ENCODE peak calls at places on chromosome 17, in four cellular contexts. Z is stimulated activated CD4-positive, alpha-beta T cell treated with anti-CD3 and anti-CD28 coated beads, Interleukin-2, amount 100 ng/mL, for 24 hours; M is CD4-positive, alpha-beta memory T cell; U is activated naive CD8-positive, alpha-beta T cell treated with anti-CD3 and anti-CD28 coated beads, Interleukin-2, amount 50 U/mL, for 16 hours. I is an unnamed sample.

GRCh38 chr17:38619937-38620550 is 14.3 kb upstream of the SRCIN1 start:
- DNase-seq in Z (no peak), M (no peak), U (no peak), I (no peak)

GRCh38 chr17:37446027-37446426 is 39.3 kb downstream of the TADA2A start:
- DNase-seq in Z (no peak), M (no peak), U (no peak), I (no peak)

GRCh38 chr17:21299981-21300600 is 15.6 kb downstream of the MAP2K3 start:
- DNase-seq in Z (no peak), M (no peak), U (no peak), I (no peak)

GRCh38 chr17:17998934-17999333 is 26.3 kb downstream of the DRC3 start:
- DNase-seq in Z (no peak), M (no peak), U (no peak), I (no peak)

GRCh38 chr17:66455022-66455547 is 152.7 kb downstream of the PRKCA start:
- DNase-seq in Z (no peak), M (no peak), U (no peak), I (no peak)

GRCh38 chr17:74491645-74492044 is 25.2 kb downstream of the CD300A start:
- DNase-seq in Z (no peak), M (no peak), U (no peak), I (no peak)

GRCh38 chr17:38789185-38789584 is 10.2 kb downstream of the PIP4K2B start:
- DNase-seq in Z (no peak), M (no peak), U (no peak), I (no peak)

GRCh38 chr17:42760652-42761581 is at the start of gene RAMP2:
- DNase-seq in Z (no peak), M (no peak), U (no peak), I (peak)

GRCh38 chr17:75850928-75851692 is 4.0 kb downstream of the WBP2 start:
- DNase-seq in Z (no peak), M (no peak), U (no peak), I (no peak)

GRCh38 chr17:68843522-68843921 is 111.7 kb downstream of the ABCA8 start:
- DNase-seq in Z (no peak), M (no peak), U (no peak), I (no peak)

GRCh38 chr17:26765860-26766709 is 527.8 kb upstream of the WSB1 start:
- DNase-seq in Z (no peak), M (no peak), U (no peak), I (no peak)

GRCh38 chr17:62057696-62058095 is 7.4 kb downstream of the MED13 start:
- DNase-seq in Z (no peak), M (no peak), U (no peak), I (no peak)

GRCh38 chr17:161481-161880 is 20.0 kb downstream of the DOC2B start:
- DNase-seq in Z (no peak), M (no peak), U (no peak), I (no peak)

GRCh38 chr17:64728041-64728695 is 66.1 kb upstream of the SMURF2 start:
- DNase-seq in Z (no peak), M (no peak), U (no peak), I (no peak)

GRCh38 chr17:40806131-40806530 is 6.4 kb upstream of the KRT28 start:
- DNase-seq in Z (no peak), M (no peak), U (no peak), I (no peak)

GRCh38 chr17:77644981-77645380 is 313.5 kb upstream of the TNRC6C start:
- DNase-seq in Z (peak), M (peak), U (no peak), I (no peak)

GRCh38 chr17:8322078-8322477 is 12.0 kb downstream of the ARHGEF15 start:
- DNase-seq in Z (no peak), M (no peak), U (no peak), I (no peak)

GRCh38 chr17:72152392-72152727 is 31.5 kb downstream of the SOX9 start:
- DNase-seq in Z (no peak), M (no peak), U (no peak), I (no peak)

GRCh38 chr17:50425682-50426471 is at the start of gene ACSF2:
- DNase-seq in Z (peak), M (peak), U (peak), I (peak)

GRCh38 chr17:8161289-8162231 is 1.2 kb downstream of the VAMP2 start:
- DNase-seq in Z (peak), M (peak), U (no peak), I (no peak)

GRCh38 chr17:80442764-80443163 is 27.8 kb downstream of the ENDOV start:
- DNase-seq in Z (no peak), M (no peak), U (no peak), I (no peak)

GRCh38 chr17:61551255-61551742 is 39.7 kb downstream of the NACA2 start:
- DNase-seq in Z (no peak), M (peak), U (no peak), I (no peak)

GRCh38 chr17:49566668-49567071 is 9.0 kb upstream of the NXPH3 start:
- DNase-seq in Z (no peak), M (no peak), U (no peak), I (no peak)

GRCh38 chr17:32870969-32871368 is 6.0 kb downstream of the MYO1D start:
- DNase-seq in Z (no peak), M (no peak), U (no peak), I (no peak)

GRCh38 chr17:16286009-16286946 is 67.0 kb downstream of the CENPV start:
- DNase-seq in Z (peak), M (peak), U (peak), I (peak)

GRCh38 chr17:62398891-62399290 is 18.5 kb downstream of the EFCAB3 start:
- DNase-seq in Z (no peak), M (no peak), U (no peak), I (no peak)

GRCh38 chr17:56834380-56835258 is 668 bp downstream of the DGKE start:
- DNase-seq in Z (peak), M (peak), U (peak), I (peak)

GRCh38 chr17:61294777-61295176 is 104.9 kb upstream of the TBX2 start:
- DNase-seq in Z (no peak), M (no peak), U (no peak), I (peak)

GRCh38 chr17:77217566-77217965 is 76.8 kb downstream of the SEC14L1 start:
- DNase-seq in Z (no peak), M (no peak), U (no peak), I (no peak)

GRCh38 chr17:67168485-67168884 is 76.5 kb downstream of the HELZ start:
- DNase-seq in Z (no peak), M (no peak), U (no peak), I (no peak)

GRCh38 chr17:49437696-49438438 is 23.2 kb upstream of the PHB1 start:
- DNase-seq in Z (no peak), M (no peak), U (no peak), I (no peak)

GRCh38 chr17:45895304-45895968 is 1.1 kb downstream of the MAPT start:
- DNase-seq in Z (peak), M (peak), U (no peak), I (peak)

GRCh38 chr17:55584055-55584685 is 72.9 kb upstream of the SMIM36 start:
- DNase-seq in Z (no peak), M (no peak), U (no peak), I (no peak)